ENCODE peak calls at places on chromosomes 12 and 14, in nine cellular contexts. One of them, this sample, is unnamed.

GRCh38 chr14:81144811-81145598 is 75.8 kb downstream of the GTF2A1 start:
- DNase-seq in iPS-NIHi11: no peak
- DNase-seq in thoracic aorta: no peak
- DNase-seq in stomach: no peak
- DNase-seq in NCI-H345: peak; percentile 53
- DNase-seq in GM04504: no peak
- DNase-seq in endothelial cell: no peak
- DNase-seq in ELF-1: no peak
- DNase-seq in T-helper 2 cell: no peak
- DNase-seq in this sample: no peak

GRCh38 chr14:60705100-60705499 is 19.1 kb downstream of the SIX4 start:
- DNase-seq in endothelial cell: no peak
- DNase-seq in NCI-H345: no peak
- DNase-seq in T-helper 2 cell: no peak
- DNase-seq in ELF-1: no peak
- DNase-seq in GM04504: no peak
- DNase-seq in stomach: no peak
- DNase-seq in thoracic aorta: no peak
- DNase-seq in iPS-NIHi11: no peak
- DNase-seq in this sample: no peak

GRCh38 chr12:124449623-124450375 is 117.6 kb downstream of the NCOR2 start:
- DNase-seq in iPS-NIHi11: no peak
- DNase-seq in T-helper 2 cell: no peak
- DNase-seq in GM04504: no peak
- DNase-seq in stomach: no peak
- DNase-seq in thoracic aorta: no peak
- DNase-seq in ELF-1: no peak
- DNase-seq in NCI-H345: no peak
- DNase-seq in endothelial cell: no peak
- DNase-seq in this sample: no peak

GRCh38 chr14:92926180-92926845 is 3.4 kb downstream of the CHGA start:
- DNase-seq in endothelial cell: no peak
- DNase-seq in ELF-1: peak; percentile 35
- DNase-seq in T-helper 2 cell: no peak
- DNase-seq in stomach: no peak
- DNase-seq in GM04504: no peak
- DNase-seq in iPS-NIHi11: no peak
- DNase-seq in thoracic aorta: no peak
- DNase-seq in NCI-H345: no peak
- DNase-seq in this sample: no peak

GRCh38 chr14:51453869-51454268 is 197.8 kb upstream of the FRMD6 start:
- DNase-seq in NCI-H345: no peak
- DNase-seq in T-helper 2 cell: no peak
- DNase-seq in iPS-NIHi11: no peak
- DNase-seq in thoracic aorta: no peak
- DNase-seq in GM04504: no peak
- DNase-seq in stomach: no peak
- DNase-seq in endothelial cell: no peak
- DNase-seq in ELF-1: no peak
- DNase-seq in this sample: no peak

GRCh38 chr12:23084236-23084995 is 459.4 kb downstream of the ETNK1 start:
- DNase-seq in endothelial cell: no peak
- DNase-seq in ELF-1: no peak
- DNase-seq in GM04504: peak; percentile 0
- DNase-seq in stomach: no peak
- DNase-seq in T-helper 2 cell: no peak
- DNase-seq in iPS-NIHi11: no peak
- DNase-seq in NCI-H345: peak; percentile 71
- DNase-seq in thoracic aorta: no peak
- DNase-seq in this sample: no peak

GRCh38 chr12:1845010-1845409 is 24.6 kb downstream of the LRTM2 start:
- DNase-seq in endothelial cell: no peak
- DNase-seq in iPS-NIHi11: no peak
- DNase-seq in GM04504: no peak
- DNase-seq in T-helper 2 cell: no peak
- DNase-seq in stomach: no peak
- DNase-seq in ELF-1: no peak
- DNase-seq in NCI-H345: no peak
- DNase-seq in thoracic aorta: no peak
- DNase-seq in this sample: no peak

GRCh38 chr14:74843653-74844052 is 32.3 kb downstream of the PROX2 start:
- DNase-seq in T-helper 2 cell: no peak
- DNase-seq in ELF-1: no peak
- DNase-seq in endothelial cell: no peak
- DNase-seq in iPS-NIHi11: no peak
- DNase-seq in stomach: no peak
- DNase-seq in NCI-H345: no peak
- DNase-seq in thoracic aorta: no peak
- DNase-seq in GM04504: peak; percentile 62
- DNase-seq in this sample: no peak

GRCh38 chr14:65922166-65922565 is 509.6 kb downstream of the FUT8 start:
- DNase-seq in GM04504: no peak
- DNase-seq in thoracic aorta: no peak
- DNase-seq in iPS-NIHi11: no peak
- DNase-seq in ELF-1: no peak
- DNase-seq in NCI-H345: no peak
- DNase-seq in endothelial cell: no peak
- DNase-seq in T-helper 2 cell: no peak
- DNase-seq in stomach: no peak
- DNase-seq in this sample: no peak

GRCh38 chr12:89566615-89567014 is 40.8 kb upstream of the POC1B start:
- DNase-seq in T-helper 2 cell: peak; percentile 19
- DNase-seq in GM04504: no peak
- DNase-seq in NCI-H345: no peak
- DNase-seq in stomach: no peak
- DNase-seq in iPS-NIHi11: no peak
- DNase-seq in ELF-1: peak; percentile 73
- DNase-seq in endothelial cell: no peak
- DNase-seq in thoracic aorta: no peak
- DNase-seq in this sample: no peak

GRCh38 chr14:89349196-89350008 is 67.6 kb downstream of the FOXN3 start:
- DNase-seq in stomach: peak; percentile 52
- DNase-seq in T-helper 2 cell: peak; percentile 29
- DNase-seq in GM04504: no peak
- DNase-seq in ELF-1: peak; percentile 51
- DNase-seq in iPS-NIHi11: peak; percentile 76
- DNase-seq in thoracic aorta: no peak
- DNase-seq in endothelial cell: peak; percentile 19
- DNase-seq in NCI-H345: peak; percentile 85
- DNase-seq in this sample: peak; percentile 62

GRCh38 chr14:97233319-97233980 is 436.3 kb downstream of the VRK1 start:
- DNase-seq in iPS-NIHi11: no peak
- DNase-seq in endothelial cell: no peak
- DNase-seq in stomach: no peak
- DNase-seq in GM04504: no peak
- DNase-seq in NCI-H345: no peak
- DNase-seq in thoracic aorta: no peak
- DNase-seq in ELF-1: no peak
- DNase-seq in T-helper 2 cell: no peak
- DNase-seq in this sample: no peak

GRCh38 chr12:107570721-107571120 is 114.9 kb upstream of the PWP1 start:
- DNase-seq in iPS-NIHi11: no peak
- DNase-seq in GM04504: no peak
- DNase-seq in thoracic aorta: no peak
- DNase-seq in endothelial cell: no peak
- DNase-seq in NCI-H345: no peak
- DNase-seq in T-helper 2 cell: no peak
- DNase-seq in ELF-1: no peak
- DNase-seq in stomach: no peak
- DNase-seq in this sample: no peak

GRCh38 chr12:47068539-47068938 is 10.9 kb upstream of the PCED1B start:
- DNase-seq in NCI-H345: no peak
- DNase-seq in stomach: no peak
- DNase-seq in endothelial cell: no peak
- DNase-seq in T-helper 2 cell: no peak
- DNase-seq in thoracic aorta: no peak
- DNase-seq in GM04504: no peak
- DNase-seq in iPS-NIHi11: peak; percentile 14
- DNase-seq in ELF-1: peak; percentile 84
- DNase-seq in this sample: no peak

GRCh38 chr12:24195063-24195462 is 245.6 kb upstream of the SOX5 start:
- DNase-seq in iPS-NIHi11: no peak
- DNase-seq in stomach: no peak
- DNase-seq in T-helper 2 cell: no peak
- DNase-seq in endothelial cell: no peak
- DNase-seq in NCI-H345: no peak
- DNase-seq in ELF-1: no peak
- DNase-seq in GM04504: no peak
- DNase-seq in thoracic aorta: no peak
- DNase-seq in this sample: no peak

GRCh38 chr12:1059162-1059561 is 68.1 kb downstream of the ERC1 start:
- DNase-seq in NCI-H345: no peak
- DNase-seq in iPS-NIHi11: no peak
- DNase-seq in GM04504: no peak
- DNase-seq in ELF-1: no peak
- DNase-seq in stomach: no peak
- DNase-seq in endothelial cell: no peak
- DNase-seq in T-helper 2 cell: no peak
- DNase-seq in thoracic aorta: no peak
- DNase-seq in this sample: no peak

GRCh38 chr12:101581190-101581589 is 13.6 kb upstream of the MYBPC1 start:
- DNase-seq in GM04504: no peak
- DNase-seq in ELF-1: no peak
- DNase-seq in thoracic aorta: no peak
- DNase-seq in iPS-NIHi11: no peak
- DNase-seq in stomach: no peak
- DNase-seq in NCI-H345: no peak
- DNase-seq in endothelial cell: no peak
- DNase-seq in T-helper 2 cell: no peak
- DNase-seq in this sample: no peak

GRCh38 chr12:116039081-116039480 is 238.4 kb downstream of the MED13L start:
- DNase-seq in thoracic aorta: no peak
- DNase-seq in NCI-H345: no peak
- DNase-seq in stomach: no peak
- DNase-seq in T-helper 2 cell: no peak
- DNase-seq in iPS-NIHi11: no peak
- DNase-seq in ELF-1: no peak
- DNase-seq in GM04504: no peak
- DNase-seq in endothelial cell: no peak
- DNase-seq in this sample: no peak

GRCh38 chr14:99596772-99597171 is 7.2 kb downstream of the CCDC85C start:
- DNase-seq in GM04504: no peak
- DNase-seq in T-helper 2 cell: no peak
- DNase-seq in iPS-NIHi11: no peak
- DNase-seq in ELF-1: no peak
- DNase-seq in stomach: no peak
- DNase-seq in endothelial cell: no peak
- DNase-seq in NCI-H345: no peak
- DNase-seq in thoracic aorta: no peak
- DNase-seq in this sample: peak; percentile 83

GRCh38 chr12:62772556-62772955 is 162.4 kb downstream of the PPM1H start:
- DNase-seq in NCI-H345: no peak
- DNase-seq in ELF-1: peak; percentile 52
- DNase-seq in endothelial cell: peak; percentile 8
- DNase-seq in GM04504: no peak
- DNase-seq in T-helper 2 cell: no peak
- DNase-seq in iPS-NIHi11: no peak
- DNase-seq in stomach: no peak
- DNase-seq in thoracic aorta: no peak
- DNase-seq in this sample: no peak

GRCh38 chr12:84136862-84137367 is 775.7 kb downstream of the SLC6A15 start:
- DNase-seq in thoracic aorta: no peak
- DNase-seq in ELF-1: no peak
- DNase-seq in T-helper 2 cell: no peak
- DNase-seq in endothelial cell: no peak
- DNase-seq in iPS-NIHi11: no peak
- DNase-seq in GM04504: no peak
- DNase-seq in stomach: no peak
- DNase-seq in NCI-H345: no peak
- DNase-seq in this sample: no peak

GRCh38 chr14:38205949-38206665 is 1.6 kb upstream of the SSTR1 start:
- DNase-seq in T-helper 2 cell: no peak
- DNase-seq in NCI-H345: no peak
- DNase-seq in endothelial cell: no peak
- DNase-seq in thoracic aorta: no peak
- DNase-seq in ELF-1: no peak
- DNase-seq in GM04504: no peak
- DNase-seq in stomach: no peak
- DNase-seq in iPS-NIHi11: no peak
- DNase-seq in this sample: no peak

GRCh38 chr12:62847709-62848108 is 87.2 kb downstream of the PPM1H start:
- DNase-seq in iPS-NIHi11: no peak
- DNase-seq in ELF-1: no peak
- DNase-seq in stomach: no peak
- DNase-seq in GM04504: no peak
- DNase-seq in NCI-H345: no peak
- DNase-seq in thoracic aorta: no peak
- DNase-seq in T-helper 2 cell: no peak
- DNase-seq in endothelial cell: no peak
- DNase-seq in this sample: no peak

GRCh38 chr14:104460920-104461651 is 118.5 kb upstream of the C14orf180 start:
- DNase-seq in stomach: no peak
- DNase-seq in NCI-H345: peak; percentile 43
- DNase-seq in ELF-1: peak; percentile 23
- DNase-seq in endothelial cell: no peak
- DNase-seq in iPS-NIHi11: peak; percentile 83
- DNase-seq in GM04504: no peak
- DNase-seq in thoracic aorta: no peak
- DNase-seq in T-helper 2 cell: no peak
- DNase-seq in this sample: no peak

GRCh38 chr12:23193552-23193951 is 568.6 kb downstream of the ETNK1 start:
- DNase-seq in T-helper 2 cell: no peak
- DNase-seq in thoracic aorta: no peak
- DNase-seq in NCI-H345: no peak
- DNase-seq in ELF-1: no peak
- DNase-seq in iPS-NIHi11: no peak
- DNase-seq in GM04504: no peak
- DNase-seq in endothelial cell: no peak
- DNase-seq in stomach: no peak
- DNase-seq in this sample: no peak

GRCh38 chr12:93902736-93903562 is 225.8 kb downstream of the CRADD start:
- DNase-seq in NCI-H345: no peak
- DNase-seq in endothelial cell: no peak
- DNase-seq in stomach: no peak
- DNase-seq in thoracic aorta: no peak
- DNase-seq in iPS-NIHi11: no peak
- DNase-seq in ELF-1: no peak
- DNase-seq in GM04504: no peak
- DNase-seq in T-helper 2 cell: no peak
- DNase-seq in this sample: no peak

GRCh38 chr12:111387747-111388365 is 17.9 kb upstream of the SH2B3 start:
- DNase-seq in NCI-H345: no peak
- DNase-seq in T-helper 2 cell: no peak
- DNase-seq in stomach: no peak
- DNase-seq in GM04504: no peak
- DNase-seq in thoracic aorta: no peak
- DNase-seq in ELF-1: no peak
- DNase-seq in endothelial cell: no peak
- DNase-seq in iPS-NIHi11: no peak
- DNase-seq in this sample: no peak

GRCh38 chr14:71856199-71856919 is 75.9 kb upstream of the RGS6 start:
- DNase-seq in stomach: no peak
- DNase-seq in T-helper 2 cell: peak; percentile 19
- DNase-seq in NCI-H345: no peak
- DNase-seq in thoracic aorta: no peak
- DNase-seq in endothelial cell: no peak
- DNase-seq in iPS-NIHi11: no peak
- DNase-seq in ELF-1: no peak
- DNase-seq in GM04504: no peak
- DNase-seq in this sample: no peak

GRCh38 chr12:104730761-104731160 is 227.3 kb downstream of the SLC41A2 start:
- DNase-seq in NCI-H345: no peak
- DNase-seq in T-helper 2 cell: no peak
- DNase-seq in GM04504: no peak
- DNase-seq in stomach: no peak
- DNase-seq in iPS-NIHi11: no peak
- DNase-seq in ELF-1: no peak
- DNase-seq in thoracic aorta: no peak
- DNase-seq in endothelial cell: no peak
- DNase-seq in this sample: no peak

GRCh38 chr12:14846878-14847580 is 3.7 kb upstream of the ART4 start:
- DNase-seq in T-helper 2 cell: no peak
- DNase-seq in GM04504: no peak
- DNase-seq in endothelial cell: no peak
- DNase-seq in stomach: no peak
- DNase-seq in iPS-NIHi11: no peak
- DNase-seq in NCI-H345: no peak
- DNase-seq in ELF-1: no peak
- DNase-seq in thoracic aorta: no peak
- DNase-seq in this sample: no peak

GRCh38 chr14:94680498-94681288 is 68.5 kb downstream of the SERPINA3 start:
- DNase-seq in GM04504: peak; percentile 3
- DNase-seq in NCI-H345: no peak
- DNase-seq in endothelial cell: no peak
- DNase-seq in iPS-NIHi11: no peak
- DNase-seq in T-helper 2 cell: no peak
- DNase-seq in ELF-1: no peak
- DNase-seq in stomach: no peak
- DNase-seq in thoracic aorta: no peak
- DNase-seq in this sample: no peak

This sample was measured in left colon.